ENCODE peak calls at places on chromosomes 4 and X, in nine cellular contexts. W, F, Y, L, O, E, M, K and D are unnamed samples.

GRCh38 chr4:154124539-154125255 is 335.8 kb upstream of the SFRP2 start:
- DNase-seq in M (no peak), O (no peak), L (no peak), K (no peak), Y (no peak), W (no peak), E (no peak), F (peak), D (peak)

GRCh38 chr4:161273607-161274006 is 890.2 kb downstream of the FSTL5 start:
- DNase-seq in L (no peak), W (no peak), F (no peak), M (no peak), E (no peak), K (no peak), Y (no peak), O (no peak), D (no peak)

GRCh38 chr4:76708986-76709385 is 189.0 kb downstream of the SOWAHB start:
- DNase-seq in K (no peak), E (no peak), M (no peak), Y (no peak), F (no peak), L (no peak), W (no peak), O (no peak), D (no peak)

GRCh38 chr4:173821031-173821430 is 291.0 kb upstream of the HAND2 start:
- DNase-seq in W (no peak), F (no peak), Y (no peak), M (no peak), K (no peak), E (no peak), O (no peak), L (no peak), D (peak)

GRCh38 chr4:91829531-91829930 is 474.2 kb upstream of the GRID2 start:
- DNase-seq in F (no peak), Y (no peak), W (no peak), L (no peak), K (no peak), M (no peak), E (no peak), O (no peak), D (peak)

GRCh38 chr4:149708513-149709175 is 107.0 kb downstream of the IQCM start:
- DNase-seq in W (no peak), L (no peak), Y (no peak), O (no peak), M (no peak), K (no peak), F (peak), E (no peak), D (peak)

GRCh38 chr4:26010266-26010665 is 96.2 kb downstream of the SMIM20 start:
- DNase-seq in M (no peak), E (no peak), W (no peak), L (no peak), Y (no peak), O (no peak), F (no peak), K (no peak), D (peak)

GRCh38 chr4:140252144-140252741 is 98.3 kb upstream of the MAML3 start:
- DNase-seq in K (peak), E (peak), W (no peak), L (no peak), F (no peak), M (no peak), Y (peak), O (no peak), D (peak)

GRCh38 chr4:123484291-123484926 is 87.8 kb downstream of the SPRY1 start:
- DNase-seq in F (no peak), K (no peak), Y (no peak), W (no peak), L (no peak), M (no peak), E (no peak), O (no peak), D (no peak)

GRCh38 chrX:150587585-150588503 is 19.4 kb downstream of the MTM1 start:
- DNase-seq in E (no peak), W (peak), Y (no peak), F (peak), L (no peak), K (peak), M (no peak), O (peak), D (no peak)

GRCh38 chrX:24292358-24292757 is 21.5 kb downstream of the SUPT20HL2 start:
- DNase-seq in K (no peak), F (no peak), Y (no peak), O (no peak), E (no peak), M (no peak), W (no peak), L (no peak), D (no peak)